ENCODE peak calls at places on chromosome 20, in eight cellular contexts. Q is upper lobe of right lung; Z is HTR-8/SVneo; D is GM12865; J is naive thymus-derived CD8-positive, alpha-beta T cell; H is SIG-M5; G is NCI-H1092 treated with DMSO at 0.1 percent for 48 hours; A is breast epithelium. O is an unnamed sample.

GRCh38 chr20:11328839-11329238 is 588.9 kb upstream of the BTBD3 start:
- DNase-seq in Q (no peak), Z (no peak), D (no peak), J (no peak), H (no peak), G (no peak), A (no peak), O (no peak)

GRCh38 chr20:58850693-58851174 is at the start of gene GNAS-AS1:
- DNase-seq in Q (peak), Z (peak), D (peak), J (peak), H (no peak), G (no peak), A (peak), O (peak)

GRCh38 chr20:10671221-10671849 is 2.5 kb downstream of the JAG1 start:
- DNase-seq in Q (peak), Z (peak), D (peak), J (no peak), H (peak), G (peak), A (peak), O (peak)

GRCh38 chr20:461254-462198 is 807 bp downstream of the TBC1D20 start:
- DNase-seq in Q (peak), Z (peak), D (peak), J (peak), H (no peak), G (peak), A (no peak), O (peak)

GRCh38 chr20:25532015-25532751 is 53.1 kb downstream of the NINL start:
- DNase-seq in Q (no peak), Z (no peak), D (no peak), J (no peak), H (no peak), G (no peak), A (no peak), O (no peak)

GRCh38 chr20:6623989-6624388 is 143.5 kb upstream of the BMP2 start:
- DNase-seq in Q (no peak), Z (no peak), D (peak), J (no peak), H (no peak), G (no peak), A (no peak), O (no peak)

GRCh38 chr20:41983159-41983558 is 365.0 kb upstream of the CHD6 start:
- DNase-seq in Q (no peak), Z (no peak), D (no peak), J (no peak), H (no peak), G (no peak), A (no peak), O (no peak)

GRCh38 chr20:25015986-25016385 is 23.4 kb upstream of the APMAP start:
- DNase-seq in Q (peak), Z (no peak), D (no peak), J (no peak), H (no peak), G (no peak), A (no peak), O (no peak)

GRCh38 chr20:43925786-43926185 is 11.1 kb downstream of the TOX2 start:
- DNase-seq in Q (peak), Z (peak), D (no peak), J (peak), H (no peak), G (peak), A (no peak), O (no peak)

GRCh38 chr20:31547017-31547675 is 32.9 kb downstream of the HM13 start:
- DNase-seq in Q (peak), Z (peak), D (peak), J (peak), H (peak), G (peak), A (peak), O (peak)

GRCh38 chr20:61128701-61129655 is 123.1 kb upstream of the CDH4 start:
- DNase-seq in Q (no peak), Z (no peak), D (no peak), J (no peak), H (no peak), G (no peak), A (no peak), O (no peak)

GRCh38 chr20:54126809-54127655 is 46.8 kb downstream of the CYP24A1 start:
- DNase-seq in Q (no peak), Z (no peak), D (no peak), J (no peak), H (no peak), G (no peak), A (no peak), O (peak)

GRCh38 chr20:32164984-32165735 is 42.4 kb downstream of the PLAGL2 start:
- DNase-seq in Q (peak), Z (no peak), D (no peak), J (no peak), H (no peak), G (no peak), A (no peak), O (no peak)

GRCh38 chr20:60857708-60858107 is 394.4 kb upstream of the CDH4 start:
- DNase-seq in Q (no peak), Z (no peak), D (no peak), J (no peak), H (no peak), G (no peak), A (no peak), O (no peak)

GRCh38 chr20:52552181-52552872 is 360.7 kb upstream of the ZFP64 start:
- DNase-seq in Q (no peak), Z (no peak), D (no peak), J (no peak), H (no peak), G (no peak), A (no peak), O (no peak)

GRCh38 chr20:62289898-62290297 is 12.9 kb upstream of the ADRM1 start:
- DNase-seq in Q (no peak), Z (no peak), D (no peak), J (no peak), H (no peak), G (no peak), A (no peak), O (no peak)

GRCh38 chr20:45343867-45344721 is 4.1 kb downstream of the SDC4 start:
- DNase-seq in Q (no peak), Z (peak), D (no peak), J (no peak), H (no peak), G (no peak), A (peak), O (no peak)

GRCh38 chr20:17653835-17654648 is 28.0 kb downstream of the RRBP1 start:
- DNase-seq in Q (peak), Z (no peak), D (no peak), J (no peak), H (no peak), G (no peak), A (no peak), O (no peak)

GRCh38 chr20:19729672-19730071 is 28.4 kb upstream of the RIN2 start:
- DNase-seq in Q (no peak), Z (no peak), D (no peak), J (no peak), H (no peak), G (no peak), A (no peak), O (no peak)

GRCh38 chr20:62875419-62876355 is 14.1 kb upstream of the TCFL5 start:
- DNase-seq in Q (no peak), Z (no peak), D (no peak), J (no peak), H (no peak), G (peak), A (peak), O (peak)

GRCh38 chr20:14550655-14551054 is 213.2 kb upstream of the FLRT3 start:
- DNase-seq in Q (no peak), Z (no peak), D (no peak), J (no peak), H (no peak), G (no peak), A (no peak), O (no peak)

GRCh38 chr20:33606114-33606771 is 55.9 kb upstream of the C20orf144 start:
- DNase-seq in Q (no peak), Z (no peak), D (peak), J (no peak), H (no peak), G (no peak), A (no peak), O (no peak)

GRCh38 chr20:50398064-50398463 is 112.1 kb upstream of the PTPN1 start:
- DNase-seq in Q (no peak), Z (no peak), D (no peak), J (no peak), H (no peak), G (no peak), A (no peak), O (no peak)

GRCh38 chr20:25454153-25454900 is 46.9 kb downstream of the GINS1 start:
- DNase-seq in Q (no peak), Z (no peak), D (no peak), J (no peak), H (no peak), G (no peak), A (no peak), O (no peak)

GRCh38 chr20:13008761-13009681 is at the start of gene SPTLC3:
- DNase-seq in Q (no peak), Z (no peak), D (no peak), J (no peak), H (no peak), G (no peak), A (peak), O (peak)

GRCh38 chr20:4554346-4554745 is 167.4 kb upstream of the PRND start:
- DNase-seq in Q (no peak), Z (no peak), D (no peak), J (no peak), H (no peak), G (no peak), A (no peak), O (no peak)

GRCh38 chr20:10800288-10800687 is 126.5 kb upstream of the JAG1 start:
- DNase-seq in Q (no peak), Z (no peak), D (no peak), J (no peak), H (no peak), G (peak), A (no peak), O (peak)

GRCh38 chr20:53984354-53984753 is 86.0 kb downstream of the BCAS1 start:
- DNase-seq in Q (no peak), Z (no peak), D (no peak), J (no peak), H (no peak), G (no peak), A (no peak), O (no peak)

GRCh38 chr20:5731753-5732366 is 18.3 kb upstream of the SHLD1 start:
- DNase-seq in Q (no peak), Z (no peak), D (no peak), J (no peak), H (no peak), G (no peak), A (peak), O (no peak)

GRCh38 chr20:49103647-49104364 is 57.7 kb downstream of the CSE1L start:
- DNase-seq in Q (no peak), Z (no peak), D (no peak), J (no peak), H (no peak), G (no peak), A (no peak), O (no peak)

GRCh38 chr20:46757754-46758678 is 48.6 kb downstream of the SLC2A10 start:
- DNase-seq in Q (no peak), Z (peak), D (peak), J (peak), H (no peak), G (peak), A (peak), O (peak)

GRCh38 chr20:62066983-62067433 is 1.3 kb upstream of the TAF4 start:
- DNase-seq in Q (no peak), Z (no peak), D (peak), J (no peak), H (no peak), G (peak), A (no peak), O (peak)

GRCh38 chr20:43579861-43580793 is 10.6 kb upstream of the IFT52 start:
- DNase-seq in Q (peak), Z (no peak), D (no peak), J (no peak), H (no peak), G (no peak), A (no peak), O (no peak)